ENCODE peak calls at places on chromosomes 13 and 19, in six cellular contexts. One of them, this sample, is unnamed.

GRCh38 chr13:27370305-27370853 is 54.0 kb upstream of the GTF3A start:
- DNase-seq in PC-3: peak; percentile 11
- DNase-seq in left lung: no peak
- DNase-seq in HEK293T: no peak
- DNase-seq in amniotic stem cell: no peak
- DNase-seq in GM18507: no peak
- DNase-seq in this sample: no peak

GRCh38 chr13:104773775-104774174 is 1707.6 kb upstream of the SLC10A2 start:
- DNase-seq in PC-3: peak; percentile 71
- DNase-seq in left lung: no peak
- DNase-seq in HEK293T: peak; percentile 3
- DNase-seq in amniotic stem cell: peak; percentile 79
- DNase-seq in GM18507: no peak
- DNase-seq in this sample: no peak

GRCh38 chr13:77222909-77223308 is 104.0 kb downstream of the MYCBP2 start:
- DNase-seq in PC-3: no peak
- DNase-seq in left lung: no peak
- DNase-seq in HEK293T: no peak
- DNase-seq in amniotic stem cell: no peak
- DNase-seq in GM18507: no peak
- DNase-seq in this sample: no peak

GRCh38 chr19:15934332-15935078 is at the start of gene CYP4F11:
- DNase-seq in PC-3: peak; percentile 46
- DNase-seq in left lung: no peak
- DNase-seq in HEK293T: no peak
- DNase-seq in amniotic stem cell: no peak
- DNase-seq in GM18507: no peak
- DNase-seq in this sample: peak; percentile 71

GRCh38 chr13:99307247-99307646 is at the start of gene GPR183:
- DNase-seq in PC-3: no peak
- DNase-seq in left lung: no peak
- DNase-seq in HEK293T: no peak
- DNase-seq in amniotic stem cell: no peak
- DNase-seq in GM18507: no peak
- DNase-seq in this sample: no peak

GRCh38 chr13:110981379-110981778 is 66.5 kb upstream of the ANKRD10 start:
- DNase-seq in PC-3: no peak
- DNase-seq in left lung: no peak
- DNase-seq in HEK293T: no peak
- DNase-seq in amniotic stem cell: no peak
- DNase-seq in GM18507: no peak
- DNase-seq in this sample: no peak

GRCh38 chr13:68473834-68474326 is 1243.7 kb upstream of the PCDH9 start:
- DNase-seq in PC-3: no peak
- DNase-seq in left lung: no peak
- DNase-seq in HEK293T: no peak
- DNase-seq in amniotic stem cell: no peak
- DNase-seq in GM18507: no peak
- DNase-seq in this sample: no peak

GRCh38 chr19:33473644-33474305 is 47.8 kb downstream of the PEPD start:
- DNase-seq in PC-3: peak; percentile 60
- DNase-seq in left lung: no peak
- DNase-seq in HEK293T: no peak
- DNase-seq in amniotic stem cell: no peak
- DNase-seq in GM18507: no peak
- DNase-seq in this sample: no peak

GRCh38 chr13:21988624-21989023 is 317.8 kb downstream of the FGF9 start:
- DNase-seq in PC-3: no peak
- DNase-seq in left lung: no peak
- DNase-seq in HEK293T: no peak
- DNase-seq in amniotic stem cell: no peak
- DNase-seq in GM18507: no peak
- DNase-seq in this sample: no peak

GRCh38 chr13:94369862-94370491 is 109.5 kb downstream of the DCT start:
- DNase-seq in PC-3: no peak
- DNase-seq in left lung: no peak
- DNase-seq in HEK293T: no peak
- DNase-seq in amniotic stem cell: no peak
- DNase-seq in GM18507: no peak
- DNase-seq in this sample: no peak

GRCh38 chr19:3603121-3603841 is 3.4 kb downstream of the TBXA2R start:
- DNase-seq in PC-3: no peak
- DNase-seq in left lung: no peak
- DNase-seq in HEK293T: no peak
- DNase-seq in amniotic stem cell: no peak
- DNase-seq in GM18507: no peak
- DNase-seq in this sample: no peak

This sample was measured in left ventricle myocardium superior.